ENCODE peak calls at places on chromosomes 4 and X, in nine cellular contexts. R, S, I, M, Z, Y, X, T and U are unnamed samples.

GRCh38 chrX:53324085-53324484 is 42.7 kb upstream of the IQSEC2 start:
- DNase-seq in Z (no peak), I (no peak), X (no peak), S (no peak), Y (no peak), T (no peak), M (no peak), R (no peak), U (no peak)

GRCh38 chr4:113131146-113131545 is 81.7 kb downstream of the ANK2 start:
- DNase-seq in R (no peak), S (no peak), I (no peak), T (no peak), X (no peak), Y (no peak), Z (no peak), M (no peak), U (no peak)

GRCh38 chr4:109511414-109511813 is 48.6 kb upstream of the MCUB start:
- DNase-seq in X (no peak), I (no peak), Y (no peak), R (no peak), S (no peak), M (no peak), T (no peak), Z (no peak), U (no peak)

GRCh38 chr4:98474408-98474844 is 184.0 kb downstream of the TSPAN5 start:
- DNase-seq in Y (peak), T (no peak), M (peak), S (peak), Z (no peak), X (no peak), R (no peak), I (no peak), U (peak)

GRCh38 chrX:133913658-133914388 is 71.6 kb downstream of the GPC3 start:
- DNase-seq in I (no peak), M (no peak), Z (no peak), S (no peak), T (no peak), X (no peak), Y (no peak), R (no peak), U (no peak)

GRCh38 chr4:84994280-84994679 is 27.8 kb upstream of the WDFY3 start:
- DNase-seq in X (no peak), M (no peak), S (no peak), I (no peak), T (no peak), R (no peak), Y (no peak), Z (no peak), U (no peak)

GRCh38 chrX:10048695-10049094 is 81.5 kb downstream of the CLDN34 start:
- DNase-seq in R (no peak), Y (no peak), T (no peak), S (no peak), Z (no peak), M (no peak), I (no peak), X (no peak), U (peak)

GRCh38 chr4:141642711-141643110 is 6.3 kb downstream of the IL15 start:
- DNase-seq in I (no peak), X (no peak), Z (no peak), R (no peak), T (no peak), Y (no peak), S (peak), M (no peak), U (no peak)

GRCh38 chrX:70755850-70756249 is 152.7 kb downstream of the TEX11 start:
- DNase-seq in X (no peak), Z (no peak), S (no peak), T (no peak), R (no peak), M (no peak), I (no peak), Y (no peak), U (no peak)

GRCh38 chr4:18850763-18851331 is 829.3 kb upstream of the LCORL start:
- DNase-seq in S (no peak), I (no peak), X (no peak), Y (no peak), Z (no peak), R (no peak), M (no peak), T (no peak), U (no peak)

GRCh38 chrX:135977611-135978010 is 3.8 kb upstream of the MMGT1 start:
- DNase-seq in M (no peak), R (no peak), Y (peak), Z (no peak), X (no peak), I (peak), S (peak), T (no peak), U (no peak)

GRCh38 chrX:44874481-44875184 is 1.6 kb downstream of the KDM6A start:
- DNase-seq in Z (peak), X (no peak), M (peak), S (peak), R (peak), Y (peak), I (no peak), T (no peak), U (peak)

GRCh38 chrX:44871114-44871645 is 1.8 kb upstream of the KDM6A start:
- DNase-seq in R (peak), M (no peak), X (no peak), T (no peak), S (no peak), Y (no peak), Z (no peak), I (no peak), U (peak)

GRCh38 chrX:44873415-44874270 is 655 bp downstream of the KDM6A start:
- DNase-seq in Z (peak), R (peak), I (no peak), Y (peak), S (peak), T (no peak), M (peak), X (no peak), U (peak)

GRCh38 chrX:44872319-44872816 is 620 bp upstream of the KDM6A start:
- DNase-seq in X (no peak), R (peak), M (no peak), Z (peak), I (no peak), S (no peak), T (no peak), Y (peak), U (peak)

GRCh38 chrX:44872817-44873414 is at the start of gene KDM6A:
- DNase-seq in Z (peak), X (peak), I (peak), S (peak), Y (peak), T (peak), M (peak), R (peak), U (peak)
- TF ChIP-seq POLR2A in Z (peak), X (no peak), I (no peak), S (no peak), Y (peak), T (no peak), M (peak), R (peak), U (peak)

GRCh38 chrX:78104447-78105176 is 564 bp downstream of the PGK1 start:
- DNase-seq in R (peak), T (no peak), Z (peak), S (peak), I (peak), Y (peak), X (no peak), M (peak), U (peak)
- TF ChIP-seq POLR2A in R (no peak), T (no peak), Z (no peak), S (no peak), I (no peak), Y (peak), X (no peak), M (no peak), U (peak)

GRCh38 chrX:118974088-118974907 is at the start of gene LONRF3:
- DNase-seq in X (no peak), R (peak), T (no peak), Z (peak), S (peak), I (no peak), Y (peak), M (peak), U (peak)
- TF ChIP-seq POLR2A in X (no peak), R (peak), T (no peak), Z (peak), S (peak), I (no peak), Y (no peak), M (peak), U (no peak)

DNA sequence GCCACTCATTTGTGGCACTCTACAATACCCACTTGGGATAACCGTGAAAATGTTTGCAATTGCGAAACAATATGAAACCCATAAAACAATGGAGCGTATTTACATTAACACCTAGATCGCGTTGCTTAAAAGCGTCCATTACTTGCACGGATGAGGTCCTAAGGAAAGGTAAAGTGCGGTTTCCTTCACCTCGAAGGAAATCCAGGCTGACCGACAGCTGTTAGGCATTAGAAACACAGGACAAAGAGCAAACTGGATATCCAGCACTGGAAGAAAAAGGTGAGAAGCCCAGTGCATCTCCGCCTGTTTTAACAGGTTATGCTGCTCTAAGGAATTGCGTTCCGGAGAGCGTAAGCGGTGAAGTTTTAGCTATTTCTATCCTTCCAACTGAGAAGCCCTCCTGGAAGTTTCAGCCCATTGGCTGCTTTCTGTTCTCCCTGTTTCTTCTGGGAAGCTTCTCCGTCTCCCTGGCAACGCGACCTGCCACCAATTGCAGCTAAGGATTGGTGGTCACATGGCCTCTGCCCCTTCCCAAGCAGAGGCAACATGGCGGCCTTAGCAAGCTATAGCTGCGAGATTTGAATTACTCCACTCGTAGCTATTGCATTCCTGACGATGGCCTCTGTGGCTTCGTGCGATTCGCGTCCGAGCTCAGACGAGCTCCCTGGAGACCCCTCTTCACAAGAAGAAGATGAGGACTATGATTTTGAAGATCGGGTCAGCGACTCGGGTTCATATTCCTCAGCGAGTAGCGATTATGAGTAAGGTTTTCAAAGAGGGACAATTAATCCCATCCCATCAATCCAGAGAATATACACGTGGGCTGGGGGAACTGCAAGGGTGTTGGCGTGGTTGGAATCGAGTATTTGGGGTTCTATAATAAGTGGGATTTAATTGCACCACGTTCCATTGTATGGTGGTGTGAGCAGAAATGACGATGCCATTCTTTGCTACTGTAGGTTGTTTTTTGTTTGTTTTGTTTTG is at the start of gene INTU:
- DNase-seq in Z (peak), R (peak), S (peak), T (peak), X (no peak), Y (peak), I (peak), M (peak), U (peak)
- TF ChIP-seq POLR2A in Z (peak), R (no peak), S (peak), T (no peak), X (no peak), Y (peak), I (no peak), M (no peak), U (peak)

GRCh38 chr4:44150091-44150576 is 298.5 kb downstream of the KCTD8 start:
- DNase-seq in S (no peak), M (no peak), Z (no peak), I (no peak), X (no peak), T (no peak), Y (peak), R (no peak), U (no peak)
- TF ChIP-seq POLR2A in S (no peak), M (no peak), Z (no peak), I (no peak), X (no peak), T (no peak), Y (no peak), R (no peak), U (no peak)

GRCh38 chrX:150547511-150548115 is 20.8 kb upstream of the MTM1 start:
- DNase-seq in Y (no peak), M (peak), X (no peak), I (peak), S (peak), T (peak), Z (peak), R (peak), U (peak)
- TF ChIP-seq POLR2A in Y (no peak), M (no peak), X (no peak), I (no peak), S (peak), T (no peak), Z (no peak), R (peak), U (peak)

GRCh38 chrX:155027509-155028066 is 944 bp downstream of the FUNDC2 start:
- DNase-seq in Y (peak), T (no peak), M (peak), Z (no peak), X (no peak), R (no peak), S (peak), I (no peak), U (peak)
- TF ChIP-seq POLR2A in Y (peak), T (no peak), M (no peak), Z (peak), X (no peak), R (peak), S (no peak), I (no peak), U (peak)